ENCODE peak calls at places on chromosomes 13 and 19, in nine cellular contexts. I is colonic mucosa, Q is T-helper 17 cell, S is GM12891, V is adrenal gland, C is brain pericyte, R is fibroblast of mammary gland, D is AG04449, U is memory B cell. W is an unnamed sample.

GRCh38 chr13:93559718-93560117 is 333.1 kb downstream of the GPC6 start:
- DNase-seq in I (no peak), Q (no peak), S (no peak), V (no peak), C (peak), R (peak), D (no peak), U (no peak), W (peak)

GRCh38 chr13:113584205-113584869 is at the start of gene TFDP1:
- DNase-seq in I (peak), Q (peak), S (peak), V (peak), C (peak), R (peak), D (no peak), U (peak), W (peak)

GRCh38 chr13:25727776-25728175 is 324.0 kb downstream of the SHISA2 start:
- DNase-seq in I (no peak), Q (no peak), S (no peak), V (no peak), C (no peak), R (no peak), D (no peak), U (no peak), W (no peak)

GRCh38 chr13:35711909-35712308 is 235.4 kb upstream of the MAB21L1 start:
- DNase-seq in I (no peak), Q (no peak), S (no peak), V (no peak), C (no peak), R (no peak), D (no peak), U (no peak), W (no peak)

GRCh38 chr19:35773020-35773809 is 2.1 kb upstream of the ARHGAP33 start:
- DNase-seq in I (no peak), Q (no peak), S (no peak), V (no peak), C (no peak), R (peak), D (no peak), U (no peak), W (no peak)

GRCh38 chr13:34300559-34300958 is 482.6 kb downstream of the RFC3 start:
- DNase-seq in I (no peak), Q (no peak), S (no peak), V (no peak), C (no peak), R (no peak), D (no peak), U (no peak), W (no peak)

GRCh38 chr13:37072024-37072423 is 12.5 kb upstream of the SUPT20H start:
- DNase-seq in I (no peak), Q (no peak), S (no peak), V (no peak), C (no peak), R (peak), D (no peak), U (no peak), W (no peak)

GRCh38 chr19:50501186-50501567 is 9.8 kb downstream of the JOSD2 start:
- DNase-seq in I (peak), Q (no peak), S (no peak), V (no peak), C (no peak), R (no peak), D (no peak), U (no peak), W (no peak)

GRCh38 chr13:92802776-92803175 is 423.8 kb upstream of the GPC6 start:
- DNase-seq in I (no peak), Q (no peak), S (no peak), V (no peak), C (no peak), R (no peak), D (no peak), U (no peak), W (no peak)

GRCh38 chr19:45451181-45451849 is 16.5 kb upstream of the FOSB start:
- DNase-seq in I (peak), Q (peak), S (no peak), V (no peak), C (no peak), R (peak), D (no peak), U (peak), W (no peak)

GRCh38 chr19:4556574-4557185 is 2.8 kb downstream of the SEMA6B start:
- DNase-seq in I (peak), Q (no peak), S (no peak), V (peak), C (no peak), R (peak), D (no peak), U (no peak), W (no peak)

GRCh38 chr13:51928231-51928630 is 66.5 kb downstream of the CCDC70 start:
- DNase-seq in I (no peak), Q (no peak), S (no peak), V (no peak), C (no peak), R (no peak), D (no peak), U (no peak), W (no peak)

GRCh38 chr19:49101160-49101559 is 13.0 kb upstream of the LIN7B start:
- DNase-seq in I (no peak), Q (no peak), S (no peak), V (no peak), C (no peak), R (no peak), D (no peak), U (no peak), W (no peak)

GRCh38 chr19:48479686-48480085 is 10.5 kb downstream of the CYTH2 start:
- DNase-seq in I (no peak), Q (no peak), S (no peak), V (no peak), C (no peak), R (no peak), D (no peak), U (no peak), W (no peak)

GRCh38 chr13:50969691-50970090 is 60.1 kb downstream of the RNASEH2B start:
- DNase-seq in I (no peak), Q (no peak), S (no peak), V (no peak), C (no peak), R (no peak), D (no peak), U (no peak), W (no peak)

GRCh38 chr19:52498571-52498970 is 28.9 kb upstream of the ZNF808 start:
- DNase-seq in I (no peak), Q (no peak), S (no peak), V (no peak), C (no peak), R (no peak), D (no peak), U (no peak), W (no peak)

GRCh38 chr13:23506071-23506820 is 64.0 kb upstream of the TNFRSF19 start:
- DNase-seq in I (no peak), Q (no peak), S (no peak), V (no peak), C (no peak), R (peak), D (no peak), U (no peak), W (no peak)

GRCh38 chr13:28322256-28322895 is 172.6 kb downstream of the FLT1 start:
- DNase-seq in I (no peak), Q (no peak), S (no peak), V (no peak), C (no peak), R (no peak), D (no peak), U (no peak), W (no peak)

GRCh38 chr19:32673573-32673972 is 1.4 kb downstream of the ANKRD27 start:
- DNase-seq in I (no peak), Q (no peak), S (no peak), V (no peak), C (no peak), R (no peak), D (no peak), U (no peak), W (no peak)

GRCh38 chr13:91368676-91369425 is 21.4 kb downstream of the MIR17HG start:
- DNase-seq in I (no peak), Q (no peak), S (no peak), V (no peak), C (no peak), R (peak), D (no peak), U (no peak), W (no peak)

GRCh38 chr13:26488236-26489028 is 69.1 kb upstream of the WASF3 start:
- DNase-seq in I (no peak), Q (no peak), S (no peak), V (no peak), C (no peak), R (no peak), D (no peak), U (no peak), W (no peak)

W was measured in smooth muscle cell of the brain vasculature.